ENCODE peak calls at places on chromosome 3, in five cellular contexts. K is OCI-M1; Q is A549; P is effector memory CD4-positive, alpha-beta T cell; V is DMS79. F is an unnamed sample.
A peak's percentile ranks its signal among the peaks of the same experiment; 100 is the strongest.

GRCh38 chr3:53234841-53235232 is 21.0 kb downstream of the TKT start:
- DNase-seq in K (no peak), Q (no peak), P (no peak), V (no peak), F (no peak)

GRCh38 chr3:99951701-99952100 is 134.0 kb downstream of the CMSS1 start:
- DNase-seq in K (no peak), Q (no peak), P (no peak), V (no peak), F (no peak)

GRCh38 chr3:50375200-50375931 is 16.0 kb upstream of the TMEM115 start:
- DNase-seq in K (no peak), Q (no peak), P (no peak), V (no peak), F (no peak)

GRCh38 chr3:139522421-139522820 is 17.1 kb downstream of the RBP1 start:
- DNase-seq in K (peak; percentile 13), Q (no peak), P (no peak), V (no peak), F (no peak)

GRCh38 chr3:23258110-23258509 is 55.0 kb downstream of the UBE2E2 start:
- DNase-seq in K (no peak), Q (no peak), P (no peak), V (no peak), F (no peak)

GRCh38 chr3:33388374-33389100 is 51.7 kb downstream of the UBP1 start:
- DNase-seq in K (no peak), Q (no peak), P (no peak), V (no peak), F (no peak)

GRCh38 chr3:98999675-99000074 is 98.2 kb upstream of the DCBLD2 start:
- DNase-seq in K (no peak), Q (no peak), P (no peak), V (no peak), F (no peak)

GRCh38 chr3:57446318-57446841 is 97.8 kb downstream of the DNAH12 start:
- DNase-seq in K (peak; percentile 54), Q (no peak), P (no peak), V (no peak), F (no peak)

GRCh38 chr3:101850327-101851048 is 1.2 kb downstream of the NFKBIZ start:
- DNase-seq in K (peak; percentile 86), Q (no peak), P (peak; percentile 53), V (no peak), F (peak; percentile 48)

GRCh38 chr3:137194301-137194700 is 236.5 kb downstream of the IL20RB start:
- DNase-seq in K (no peak), Q (no peak), P (no peak), V (no peak), F (no peak)